ENCODE peak calls at places on chromosomes 7 and 10, in four cellular contexts. N is aorta; G is activated T-cell treated with anti-CD3 and anti-CD28 coated beads, Interleukin-2, amount 50 U/mL, for 4 hours; M is activated CD4-positive, alpha-beta T cell treated with anti-CD3 and anti-CD28 coated beads for 36 hours. U is an unnamed sample.

GRCh38 chr10:31210190-31210589 is 108.8 kb upstream of the ZEB1 start:
- ATAC-seq in M (no peak), N (no peak), G (no peak), U (no peak)

GRCh38 chr10:51879238-51879637 is 179.8 kb upstream of the CSTF2T start:
- ATAC-seq in G (peak; percentile 95), M (peak; percentile 94), N (peak; percentile 85), U (peak; percentile 98)

GRCh38 chr10:4191354-4191753 is 406.3 kb upstream of the KLF6 start:
- ATAC-seq in M (no peak), G (no peak), N (no peak), U (no peak)

GRCh38 chr10:131852161-131852822 is 48.5 kb upstream of the PPP2R2D start:
- ATAC-seq in G (no peak), M (no peak), N (no peak), U (no peak)

GRCh38 chr10:56646301-56646700 is 285.2 kb upstream of the ZWINT start:
- ATAC-seq in M (no peak), N (no peak), G (no peak), U (no peak)

GRCh38 chr7:132564849-132565248 is 11.4 kb downstream of the PLXNA4 start:
- ATAC-seq in G (no peak), M (no peak), N (no peak), U (no peak)

GRCh38 chr10:29212597-29212996 is 76.3 kb upstream of the LYZL1 start:
- ATAC-seq in N (no peak), M (no peak), G (no peak), U (no peak)

GRCh38 chr7:81621893-81622292 is 148.0 kb downstream of the HGF start:
- ATAC-seq in N (no peak), M (no peak), G (no peak), U (no peak)

GRCh38 chr10:87177-88080 is 38.3 kb upstream of the TUBB8 start:
- ATAC-seq in N (no peak), M (no peak), G (no peak), U (peak; percentile 38)

GRCh38 chr7:135790371-135790977 is 41.9 kb upstream of the FAM180A start:
- ATAC-seq in M (no peak), N (no peak), G (no peak), U (no peak)

GRCh38 chr7:151386301-151387160 is 23.3 kb downstream of the WDR86 start:
- ATAC-seq in M (no peak), G (no peak), N (no peak), U (no peak)

GRCh38 chr7:40268836-40269235 is 134.0 kb downstream of the SUGCT start:
- ATAC-seq in N (peak; percentile 56), M (no peak), G (no peak), U (no peak)

GRCh38 chr10:88219753-88220152 is 356.3 kb downstream of the PTEN start:
- ATAC-seq in N (no peak), G (no peak), M (no peak), U (no peak)

GRCh38 chr7:149735779-149736477 is 37.5 kb downstream of the ZNF467 start:
- ATAC-seq in N (no peak), M (no peak), G (no peak), U (no peak)

GRCh38 chr10:97580421-97581367 is 3.5 kb upstream of the HOGA1 start:
- ATAC-seq in M (no peak), N (no peak), G (no peak), U (no peak)

GRCh38 chr7:6545398-6546126 is 5.7 kb downstream of the GRID2IP start:
- ATAC-seq in M (peak; percentile 57), N (no peak), G (no peak), U (no peak)

GRCh38 chr7:479115-479947 is 40.3 kb downstream of the PDGFA start:
- ATAC-seq in G (no peak), N (peak; percentile 11), M (no peak), U (no peak)

GRCh38 chr7:641269-641671 is 85.2 kb upstream of the DNAAF5 start:
- ATAC-seq in N (no peak), G (no peak), M (no peak), U (no peak)

GRCh38 chr10:83965473-83965872 is 173.8 kb upstream of the GHITM start:
- ATAC-seq in N (no peak), M (no peak), G (no peak), U (no peak)

GRCh38 chr7:135970682-135971365 is 6.3 kb downstream of the MTPN start:
- ATAC-seq in M (no peak), N (no peak), G (no peak), U (no peak)

GRCh38 chr7:69269756-69270155 is 328.5 kb upstream of the AUTS2 start:
- ATAC-seq in G (no peak), N (no peak), M (no peak), U (no peak)

GRCh38 chr7:112080974-112081373 is 125.2 kb downstream of the DOCK4 start:
- ATAC-seq in N (no peak), G (no peak), M (no peak), U (peak; percentile 14)

GRCh38 chr7:158016171-158017087 is 571.2 kb downstream of the PTPRN2 start:
- ATAC-seq in G (no peak), M (no peak), N (peak; percentile 51), U (no peak)

GRCh38 chr7:116150588-116150987 is 59.8 kb upstream of the TES start:
- ATAC-seq in G (no peak), M (no peak), N (no peak), U (no peak)

GRCh38 chr7:43470110-43470509 is 112.8 kb upstream of the STK17A start:
- ATAC-seq in G (no peak), M (no peak), N (no peak), U (no peak)

GRCh38 chr7:120966961-120967360 is 16.4 kb downstream of the ING3 start:
- ATAC-seq in M (peak; percentile 51), N (no peak), G (no peak), U (peak; percentile 64)

GRCh38 chr10:69512901-69513300 is 60.3 kb downstream of the NEUROG3 start:
- ATAC-seq in M (no peak), G (no peak), N (no peak), U (no peak)

GRCh38 chr10:94343159-94343558 is 19.6 kb downstream of the NOC3L start:
- ATAC-seq in G (no peak), M (no peak), N (no peak), U (no peak)

GRCh38 chr10:110176626-110177025 is 30.8 kb upstream of the MXI1 start:
- ATAC-seq in G (no peak), M (no peak), N (no peak), U (no peak)

GRCh38 chr7:35024298-35024697 is 13.0 kb downstream of the DPY19L1 start:
- ATAC-seq in M (no peak), N (no peak), G (peak; percentile 21), U (peak; percentile 63)

GRCh38 chr7:52726493-52726892 is 308.9 kb upstream of the POM121L12 start:
- ATAC-seq in G (no peak), N (no peak), M (no peak), U (no peak)

GRCh38 chr7:15016726-15017125 is 114.2 kb upstream of the DGKB start:
- ATAC-seq in G (no peak), N (no peak), M (no peak), U (no peak)